ENCODE peak calls at places on chromosomes 6 and 20, in five cellular contexts. Z is DND-41, F is MM.1S, O is OCI-LY7, D is transverse colon. Q is an unnamed sample.

GRCh38 chr6:34922177-34922663 is 33.2 kb downstream of the ANKS1A start:
- DNase-seq in Z (no peak), F (no peak), O (peak; percentile 11), D (no peak), Q (no peak)

GRCh38 chr20:36700438-36700837 is 45.5 kb downstream of the NDRG3 start:
- DNase-seq in Z (no peak), F (no peak), O (no peak), D (no peak), Q (no peak)

GRCh38 chr6:9795880-9796279 is 619.0 kb downstream of the TFAP2A start:
- DNase-seq in Z (no peak), F (no peak), O (no peak), D (no peak), Q (no peak)

GRCh38 chr6:38443341-38443740 is 196.4 kb downstream of the BTBD9 start:
- DNase-seq in Z (no peak), F (no peak), O (no peak), D (no peak), Q (no peak)

GRCh38 chr6:40743226-40743625 is 156.1 kb upstream of the LRFN2 start:
- DNase-seq in Z (no peak), F (no peak), O (peak; percentile 22), D (no peak), Q (peak; percentile 55)

GRCh38 chr6:152110878-152111820 is 303.7 kb downstream of the ESR1 start:
- DNase-seq in Z (peak; percentile 5), F (no peak), O (no peak), D (no peak), Q (peak; percentile 8)

GRCh38 chr20:63031251-63032014 is 24.7 kb upstream of the BHLHE23 start:
- DNase-seq in Z (no peak), F (no peak), O (no peak), D (no peak), Q (no peak)

GRCh38 chr6:165834613-165835259 is 171.7 kb upstream of the PDE10A start:
- DNase-seq in Z (no peak), F (no peak), O (no peak), D (peak; percentile 89), Q (no peak)

GRCh38 chr6:8888468-8888867 is 453.1 kb upstream of the SLC35B3 start:
- DNase-seq in Z (no peak), F (peak; percentile 48), O (peak; percentile 2), D (no peak), Q (peak; percentile 12)

GRCh38 chr6:80454661-80455365 is 348.3 kb downstream of the BCKDHB start:
- DNase-seq in Z (no peak), F (no peak), O (no peak), D (no peak), Q (no peak)

GRCh38 chr6:70380259-70380658 is 33.0 kb upstream of the FAM135A start:
- DNase-seq in Z (no peak), F (no peak), O (no peak), D (no peak), Q (no peak)

GRCh38 chr6:52975580-52975979 is 19.5 kb downstream of the GSTA4 start:
- DNase-seq in Z (no peak), F (no peak), O (no peak), D (no peak), Q (no peak)

GRCh38 chr6:133286765-133287164 is 45.6 kb downstream of the EYA4 start:
- DNase-seq in Z (no peak), F (peak; percentile 37), O (peak; percentile 13), D (no peak), Q (peak; percentile 28)

GRCh38 chr6:107864235-107864970 is 40.3 kb upstream of the SCML4 start:
- DNase-seq in Z (no peak), F (no peak), O (no peak), D (no peak), Q (no peak)

GRCh38 chr6:101539510-101540245 is 146.2 kb downstream of the GRIK2 start:
- DNase-seq in Z (no peak), F (no peak), O (no peak), D (no peak), Q (no peak)

GRCh38 chr6:150841697-150842096 is 23.8 kb upstream of the MTHFD1L start:
- DNase-seq in Z (no peak), F (no peak), O (no peak), D (no peak), Q (no peak)

GRCh38 chr20:13250242-13250641 is 29.2 kb downstream of the ISM1 start:
- DNase-seq in Z (no peak), F (no peak), O (no peak), D (no peak), Q (no peak)

GRCh38 chr6:8059129-8059528 is 5.1 kb downstream of the BLOC1S5 start:
- DNase-seq in Z (no peak), F (peak; percentile 38), O (peak; percentile 51), D (no peak), Q (no peak)

GRCh38 chr6:28606424-28607391 is 81.0 kb downstream of the GPX5 start:
- DNase-seq in Z (peak; percentile 60), F (no peak), O (peak; percentile 95), D (no peak), Q (peak; percentile 88)

GRCh38 chr20:49187330-49188100 is 619 bp downstream of the STAU1 start:
- DNase-seq in Z (no peak), F (peak; percentile 21), O (peak; percentile 52), D (peak; percentile 23), Q (no peak)

GRCh38 chr20:24745206-24745605 is 203.9 kb upstream of the CST7 start:
- DNase-seq in Z (no peak), F (no peak), O (no peak), D (no peak), Q (no peak)

GRCh38 chr20:38270869-38271608 is 10.5 kb upstream of the KIAA1755 start:
- DNase-seq in Z (no peak), F (no peak), O (no peak), D (no peak), Q (no peak)
- H3K4me3 ChIP-seq in Z (no peak overlapping the region), F (no peak overlapping the region), O (no peak overlapping the region), D (no peak overlapping the region), Q (no peak overlapping the region)

DNA sequence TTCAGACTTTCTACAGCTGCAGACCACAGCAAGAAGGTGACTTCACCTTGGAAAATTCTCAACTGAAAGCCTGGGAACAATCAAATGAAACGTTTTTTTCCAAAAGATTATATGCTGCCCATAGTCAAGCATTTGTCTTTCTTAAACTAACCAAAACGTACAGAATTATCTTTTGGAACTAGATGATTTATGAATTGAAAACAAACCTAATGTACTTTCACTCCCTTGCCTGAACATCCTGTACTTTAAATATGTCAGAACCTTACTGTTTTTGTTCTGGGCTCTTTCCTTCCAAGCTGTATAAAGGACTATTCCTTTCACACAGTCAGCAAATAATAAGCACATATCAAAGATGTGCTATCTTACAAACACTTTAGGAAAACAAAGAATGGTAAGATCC is 62.4 kb upstream of the TNFAIP3 start:
- DNase-seq in Z (no peak), F (no peak), O (no peak), D (no peak), Q (no peak)
- H3K4me3 ChIP-seq in Z (no peak overlapping the region), F (no peak overlapping the region), O (no peak overlapping the region), D (no peak overlapping the region), Q (no peak overlapping the region)

DNA sequence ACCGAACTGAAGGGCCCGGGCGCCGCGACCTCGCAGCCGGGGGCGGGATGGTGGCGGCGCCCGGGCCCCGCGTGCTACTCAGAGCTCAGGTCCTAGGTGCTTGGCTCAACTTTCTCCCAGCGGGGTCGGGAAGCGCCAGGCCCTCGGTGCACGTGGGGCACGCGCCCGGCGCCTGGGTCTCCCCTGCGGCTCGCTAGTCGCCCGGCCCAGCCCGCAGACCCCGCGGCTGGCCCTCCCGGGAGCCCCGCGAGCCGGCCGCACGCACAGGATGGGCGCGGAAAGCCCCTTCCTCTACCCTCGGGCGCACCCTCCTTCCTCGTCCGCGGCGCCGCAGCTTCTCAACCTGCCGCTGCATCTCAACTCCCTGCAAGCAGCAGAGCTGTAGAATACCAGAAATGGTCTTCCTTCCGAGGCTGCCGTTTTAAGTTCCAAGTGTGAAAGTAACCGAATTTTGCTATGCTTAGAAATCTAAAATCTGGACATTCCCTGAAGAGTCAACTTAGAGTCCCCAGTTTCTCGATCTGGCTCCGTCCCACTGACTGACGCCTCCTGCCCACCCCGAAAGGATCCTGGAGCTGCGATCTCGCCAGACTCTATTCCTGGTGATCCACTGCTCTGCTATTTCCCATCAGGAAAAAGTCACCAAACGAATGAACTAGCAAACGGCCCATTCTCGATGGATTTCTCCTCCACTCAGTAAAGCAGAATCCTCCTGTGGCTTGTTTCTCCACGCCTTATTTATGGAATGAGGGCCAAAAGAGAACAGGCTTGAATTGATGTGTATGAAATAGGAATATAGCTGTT is 5.6 kb downstream of the NKX2-4 start:
- DNase-seq in Z (no peak), F (no peak), O (no peak), D (no peak), Q (no peak)
- H3K4me3 ChIP-seq in Z (no peak overlapping the region), F (no peak overlapping the region), O (no peak overlapping the region), D (no peak overlapping the region), Q (no peak overlapping the region)

DNA sequence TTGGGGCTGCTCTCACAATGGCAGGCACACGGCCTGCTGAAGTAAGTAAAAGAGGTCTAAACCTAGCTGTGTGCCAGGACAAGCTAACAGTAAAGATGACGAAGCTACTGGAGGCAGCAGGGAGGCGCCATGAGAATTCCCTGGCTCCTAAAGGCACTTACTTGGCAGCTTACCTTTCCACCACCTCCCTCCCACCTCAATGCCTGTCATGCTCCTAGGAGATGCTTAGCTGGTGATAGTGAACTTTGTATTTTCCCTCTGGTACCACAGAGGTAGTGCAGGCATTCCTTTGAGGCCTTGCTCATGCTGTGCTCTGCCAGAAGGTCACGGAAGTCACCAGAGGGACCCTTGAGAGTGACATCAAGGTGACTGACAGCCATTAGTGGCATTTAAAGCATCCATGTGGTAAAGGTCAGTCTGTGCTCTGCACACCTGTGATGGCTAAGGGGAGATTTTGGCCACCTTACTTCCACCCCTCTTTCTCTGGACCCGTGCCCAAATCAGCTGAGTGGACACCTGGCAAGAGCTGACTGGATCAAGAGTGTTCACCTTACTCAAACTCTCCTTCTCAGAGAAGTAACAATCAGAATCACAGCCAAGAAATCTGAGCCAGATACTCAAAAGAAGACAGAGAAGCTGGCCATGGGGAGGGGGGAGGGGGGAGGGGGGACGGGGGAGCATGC is 3.0 kb downstream of the FKBP1A start:
- DNase-seq in Z (no peak), F (no peak), O (no peak), D (no peak), Q (no peak)
- H3K4me3 ChIP-seq in Z (no peak overlapping the region), F (no peak overlapping the region), O (peak overlapping the region; percentile 37), D (no peak overlapping the region), Q (peak overlapping the region; percentile 49)